ENCODE peak calls at places on chromosomes 7 and 10, in five cellular contexts. Y is IMR-90, I is fibroblast of pulmonary artery, O is uterus, J is fibroblast of the aortic adventitia. R is an unnamed sample.

GRCh38 chr10:107529350-107529749 is 364.8 kb upstream of the SORCS1 start:
- DNase-seq in Y (no peak), I (no peak), O (no peak), J (no peak), R (no peak)

GRCh38 chr10:116785282-116785681 is 42.9 kb upstream of the HSPA12A start:
- DNase-seq in Y (no peak), I (no peak), O (no peak), J (no peak), R (no peak)

GRCh38 chr10:111261066-111261465 is 184.2 kb downstream of the ADRA2A start:
- DNase-seq in Y (no peak), I (no peak), O (no peak), J (no peak), R (no peak)

GRCh38 chr10:102660891-102661613 is 16.8 kb downstream of the TRIM8 start:
- DNase-seq in Y (peak), I (peak), O (peak), J (peak), R (peak)

GRCh38 chr10:114724707-114725106 is 66.6 kb upstream of the ABLIM1 start:
- DNase-seq in Y (no peak), I (no peak), O (no peak), J (no peak), R (no peak)

GRCh38 chr10:18650618-18651017 is 769 bp downstream of the NSUN6 start:
- DNase-seq in Y (no peak), I (no peak), O (no peak), J (peak), R (no peak)

GRCh38 chr10:71434760-71435394 is 38.2 kb downstream of the CDH23 start:
- DNase-seq in Y (no peak), I (no peak), O (no peak), J (no peak), R (no peak)

GRCh38 chr7:95045236-95045923 is 138.0 kb downstream of the PPP1R9A start:
- DNase-seq in Y (no peak), I (peak), O (no peak), J (peak), R (peak)

GRCh38 chr7:2775376-2775775 is 68.7 kb downstream of the GNA12 start:
- DNase-seq in Y (no peak), I (no peak), O (no peak), J (no peak), R (no peak)

GRCh38 chr7:7157887-7158271 is 24.5 kb upstream of the C1GALT1 start:
- DNase-seq in Y (peak), I (peak), O (no peak), J (peak), R (peak)

GRCh38 chr10:89114846-89115625 is 92.1 kb downstream of the CH25H start:
- DNase-seq in Y (no peak), I (peak), O (no peak), J (peak), R (no peak)

GRCh38 chr7:155603190-155603857 is 41.1 kb upstream of the RBM33 start:
- DNase-seq in Y (no peak), I (no peak), O (no peak), J (no peak), R (no peak)

GRCh38 chr10:13816195-13816926 is 229.6 kb downstream of the PRPF18 start:
- DNase-seq in Y (peak), I (peak), O (no peak), J (peak), R (peak)

GRCh38 chr10:127908958-127909267 is 2.0 kb downstream of the PTPRE start:
- DNase-seq in Y (no peak), I (no peak), O (no peak), J (no peak), R (no peak)

GRCh38 chr7:150311711-150312110 is 11.4 kb upstream of the LRRC61 start:
- DNase-seq in Y (no peak), I (no peak), O (no peak), J (no peak), R (no peak)

GRCh38 chr7:13259908-13260307 is 572.5 kb downstream of the ARL4A start:
- DNase-seq in Y (no peak), I (no peak), O (no peak), J (no peak), R (no peak)

DNA sequence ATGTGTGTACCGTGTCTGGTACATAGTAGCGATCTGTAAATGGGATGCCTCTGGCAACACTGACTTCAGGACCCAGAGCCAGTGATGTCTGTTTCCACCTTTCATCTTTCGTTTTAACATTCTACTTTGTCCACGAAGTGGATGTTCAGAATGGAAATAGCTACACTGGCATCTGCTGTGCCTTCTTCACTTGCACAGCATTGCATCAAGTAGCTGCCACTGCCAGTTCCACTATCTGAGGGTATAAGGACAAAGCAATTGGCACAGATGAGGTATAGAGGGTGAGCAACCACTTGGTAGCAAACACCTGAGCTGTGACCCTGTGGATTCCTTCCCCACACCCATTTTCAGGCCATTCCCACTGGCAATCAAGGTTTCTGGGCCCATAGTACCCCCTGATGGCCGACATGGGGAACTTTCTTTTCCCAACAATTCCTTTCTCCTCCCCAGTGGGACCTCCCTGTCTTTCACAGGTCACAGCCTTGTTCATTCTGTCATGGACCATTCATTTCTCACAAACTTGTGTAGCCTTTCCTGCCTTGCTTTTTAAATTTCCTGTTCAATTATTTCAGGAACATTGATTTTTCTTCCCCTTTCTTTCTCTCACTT is 4.0 kb downstream of the ITGA8 start:
- DNase-seq in Y (no peak), I (peak), O (no peak), J (peak), R (peak)
- TF ChIP-seq CTCF in Y (peak), I (peak), O (peak), J (peak), R (peak)

GRCh38 chr10:86711957-86712708 is 43.8 kb downstream of the LDB3 start:
- DNase-seq in Y (peak), I (peak), O (peak), J (peak), R (peak)

GRCh38 chr10:86708783-86709778 is 40.8 kb downstream of the LDB3 start:
- DNase-seq in Y (no peak), I (no peak), O (no peak), J (no peak), R (no peak)

GRCh38 chr10:86709786-86710185 is 41.5 kb downstream of the LDB3 start:
- DNase-seq in Y (no peak), I (no peak), O (no peak), J (no peak), R (no peak)

GRCh38 chr10:86710987-86711236 is 42.6 kb downstream of the LDB3 start:
- DNase-seq in Y (no peak), I (no peak), O (no peak), J (no peak), R (no peak)

GRCh38 chr10:86711237-86711956 is 43.1 kb downstream of the LDB3 start:
- DNase-seq in Y (peak), I (peak), O (peak), J (peak), R (peak)
- TF ChIP-seq CTCF in Y (peak), I (no peak), O (peak), J (peak), R (peak)

GRCh38 chr10:19713800-19714525 is 102.3 kb upstream of the PLXDC2 start:
- DNase-seq in Y (no peak), I (no peak), O (peak), J (no peak), R (peak)
- TF ChIP-seq CTCF in Y (no peak), I (no peak), O (no peak), J (no peak), R (peak)

GRCh38 chr7:100719523-100720319 is 547 bp upstream of the EPO start:
- DNase-seq in Y (peak), I (peak), O (no peak), J (peak), R (peak)
- TF ChIP-seq CTCF in Y (peak), I (peak), O (peak), J (peak), R (peak)

DNA sequence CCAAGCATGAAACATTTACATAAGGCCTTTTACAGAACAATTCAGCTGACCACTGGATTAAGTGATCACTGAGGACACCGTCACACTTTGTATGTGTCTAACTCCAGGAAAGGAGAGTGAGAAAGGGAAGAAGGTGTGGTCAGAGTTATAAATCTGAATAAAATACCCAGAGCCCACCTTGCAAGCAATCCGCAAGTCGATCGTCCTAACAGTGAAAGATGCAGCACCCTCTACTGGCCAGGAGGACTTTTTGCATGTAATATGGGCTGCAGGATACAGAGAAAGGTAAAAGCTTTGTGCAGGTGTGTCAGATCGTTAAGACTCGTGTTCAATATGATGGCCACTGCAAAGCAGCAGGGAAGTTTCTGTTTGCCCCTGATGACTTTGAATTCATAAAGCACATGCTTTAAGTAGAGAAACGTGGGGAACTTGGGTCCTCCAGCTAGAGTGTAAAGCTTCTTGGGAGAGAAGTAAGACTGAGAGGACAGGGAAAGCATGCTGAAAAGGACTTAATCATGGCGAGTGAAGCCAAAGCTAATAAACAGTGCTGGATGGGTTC is 68.5 kb upstream of the BMPER start:
- DNase-seq in Y (peak), I (no peak), O (no peak), J (no peak), R (peak)
- TF ChIP-seq CTCF in Y (peak), I (no peak), O (no peak), J (peak), R (peak)

GRCh38 chr10:104127411-104127810 is 5.4 kb downstream of the SFR1 start:
- DNase-seq in Y (no peak), I (no peak), O (no peak), J (no peak), R (no peak)
- TF ChIP-seq CTCF in Y (no peak), I (peak), O (no peak), J (no peak), R (peak)

R was measured in fibroblast of mammary gland.